ENCODE peak calls at places on chromosomes 2 and 18, in six cellular contexts. V is GM12878, Y is K562, D is HepG2, L is HCT116, Z is endothelial cell of umbilical vein. I is an unnamed sample.

GRCh38 chr2:99066602-99067001 is 74.9 kb upstream of the C2orf15 start:
- DNase-seq in V (peak; percentile 64), Y (peak; percentile 9), D (peak; percentile 64), L (peak; percentile 15), Z (peak; percentile 68), I (peak; percentile 16)

GRCh38 chr2:219501441-219501840 is 2.8 kb downstream of the GMPPA start:
- DNase-seq in V (no peak), Y (peak; percentile 85), D (no peak), L (no peak), Z (no peak), I (no peak)

GRCh38 chr18:77042583-77042982 is 90.0 kb downstream of the MBP start:
- DNase-seq in V (no peak), Y (no peak), D (no peak), L (no peak), Z (no peak), I (no peak)

GRCh38 chr2:63643486-63643885 is 54.7 kb downstream of the MDH1 start:
- DNase-seq in V (no peak), Y (no peak), D (no peak), L (no peak), Z (no peak), I (no peak)

GRCh38 chr2:192148620-192149321 is 46.0 kb downstream of the TMEFF2 start:
- DNase-seq in V (no peak), Y (no peak), D (no peak), L (no peak), Z (peak; percentile 23), I (no peak)

GRCh38 chr2:47581201-47581600 is 178.2 kb downstream of the MSH2 start:
- DNase-seq in V (no peak), Y (no peak), D (no peak), L (no peak), Z (no peak), I (no peak)

GRCh38 chr18:34153711-34154110 is 71.0 kb downstream of the NOL4 start:
- DNase-seq in V (peak; percentile 13), Y (no peak), D (peak; percentile 23), L (no peak), Z (peak; percentile 21), I (peak; percentile 2)

GRCh38 chr2:25044990-25045389 is 3.1 kb downstream of the EFR3B start:
- DNase-seq in V (peak; percentile 26), Y (no peak), D (no peak), L (no peak), Z (no peak), I (no peak)

GRCh38 chr18:23856466-23857175 is 157.9 kb upstream of the TTC39C start:
- DNase-seq in V (no peak), Y (no peak), D (no peak), L (peak; percentile 32), Z (no peak), I (no peak)

GRCh38 chr2:84458436-84459027 is 548 bp downstream of the SUCLG1 start:
- DNase-seq in V (no peak), Y (peak; percentile 25), D (peak; percentile 49), L (no peak), Z (peak; percentile 30), I (no peak)

GRCh38 chr2:167294031-167294774 is 405.9 kb downstream of the XIRP2 start:
- DNase-seq in V (no peak), Y (no peak), D (no peak), L (no peak), Z (peak; percentile 5), I (no peak)

GRCh38 chr2:191646612-191646902 is 31.4 kb upstream of the NABP1 start:
- DNase-seq in V (no peak), Y (no peak), D (no peak), L (no peak), Z (no peak), I (no peak)

GRCh38 chr2:102258386-102259074 is 52.8 kb upstream of the IL1RL1 start:
- DNase-seq in V (no peak), Y (no peak), D (no peak), L (peak; percentile 29), Z (peak; percentile 78), I (no peak)

GRCh38 chr2:861655-862355 is 88.8 kb upstream of the SNTG2 start:
- DNase-seq in V (no peak), Y (no peak), D (no peak), L (no peak), Z (no peak), I (no peak)

GRCh38 chr2:127153691-127154158 is 46.8 kb upstream of the BIN1 start:
- DNase-seq in V (no peak), Y (no peak), D (no peak), L (no peak), Z (peak; percentile 86), I (no peak)

GRCh38 chr2:239109041-239109915 is 261.4 kb downstream of the TWIST2 start:
- DNase-seq in V (no peak), Y (no peak), D (no peak), L (no peak), Z (peak; percentile 7), I (no peak)

GRCh38 chr2:22981785-22982184 is 403.2 kb upstream of the KLHL29 start:
- DNase-seq in V (no peak), Y (no peak), D (no peak), L (no peak), Z (no peak), I (no peak)

GRCh38 chr18:21914739-21915319 is 174.2 kb downstream of the MIB1 start:
- DNase-seq in V (no peak), Y (peak; percentile 46), D (peak; percentile 53), L (peak; percentile 59), Z (peak; percentile 81), I (peak; percentile 3)

GRCh38 chr2:55922488-55922887 is 1.1 kb downstream of the EFEMP1 start:
- DNase-seq in V (no peak), Y (no peak), D (no peak), L (no peak), Z (peak; percentile 79), I (no peak)

GRCh38 chr2:3282056-3282998 is 95.3 kb downstream of the EIPR1 start:
- DNase-seq in V (no peak), Y (no peak), D (no peak), L (no peak), Z (no peak), I (no peak)
- H3K4me3 ChIP-seq in V (no peak overlapping the region), Y (no peak overlapping the region), D (no peak overlapping the region), L (no peak overlapping the region), Z (no peak overlapping the region), I (no peak overlapping the region)

DNA sequence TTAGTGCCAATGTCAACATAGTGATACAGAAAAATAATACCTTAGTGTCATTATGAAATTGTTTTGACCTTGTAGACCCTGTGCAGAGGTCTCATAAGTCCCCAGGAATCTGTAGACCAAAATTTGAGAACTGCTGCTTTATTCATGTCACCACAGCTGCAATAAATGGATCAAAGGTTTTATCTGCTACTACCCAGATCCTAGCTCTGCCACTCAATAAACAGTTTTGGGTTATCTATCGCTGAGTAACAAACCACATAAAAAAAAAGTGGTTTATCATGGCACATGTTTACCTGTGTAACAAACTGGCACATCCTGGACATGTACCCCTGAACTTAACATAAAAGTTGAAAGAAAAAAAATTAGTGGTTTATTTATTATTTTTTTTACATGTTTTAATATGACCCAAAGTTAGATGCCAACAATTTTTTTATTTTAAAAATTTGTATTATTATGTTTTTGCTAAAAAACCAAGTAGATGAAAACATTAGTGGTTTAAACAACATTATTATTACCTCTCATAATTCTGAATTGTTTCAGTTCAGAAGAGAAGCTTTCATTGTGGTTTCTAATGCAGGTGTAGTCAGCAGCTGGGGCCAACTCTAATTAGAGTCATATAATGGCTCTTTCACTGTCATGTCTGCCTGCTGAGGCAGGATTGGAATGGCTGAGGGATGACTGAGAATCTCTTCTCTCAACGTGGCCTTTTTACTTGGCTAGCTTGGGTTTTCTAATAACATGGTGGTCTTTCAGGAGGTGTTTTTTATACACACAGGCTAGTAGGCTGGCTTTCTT is 103.3 kb upstream of the SLC38A11 start:
- DNase-seq in V (no peak), Y (no peak), D (no peak), L (no peak), Z (no peak), I (no peak)
- H3K9ac ChIP-seq in V (no peak overlapping the region), Y (no peak overlapping the region), D (no peak overlapping the region), L (no peak overlapping the region), Z (no peak overlapping the region), I (no peak overlapping the region)

DNA sequence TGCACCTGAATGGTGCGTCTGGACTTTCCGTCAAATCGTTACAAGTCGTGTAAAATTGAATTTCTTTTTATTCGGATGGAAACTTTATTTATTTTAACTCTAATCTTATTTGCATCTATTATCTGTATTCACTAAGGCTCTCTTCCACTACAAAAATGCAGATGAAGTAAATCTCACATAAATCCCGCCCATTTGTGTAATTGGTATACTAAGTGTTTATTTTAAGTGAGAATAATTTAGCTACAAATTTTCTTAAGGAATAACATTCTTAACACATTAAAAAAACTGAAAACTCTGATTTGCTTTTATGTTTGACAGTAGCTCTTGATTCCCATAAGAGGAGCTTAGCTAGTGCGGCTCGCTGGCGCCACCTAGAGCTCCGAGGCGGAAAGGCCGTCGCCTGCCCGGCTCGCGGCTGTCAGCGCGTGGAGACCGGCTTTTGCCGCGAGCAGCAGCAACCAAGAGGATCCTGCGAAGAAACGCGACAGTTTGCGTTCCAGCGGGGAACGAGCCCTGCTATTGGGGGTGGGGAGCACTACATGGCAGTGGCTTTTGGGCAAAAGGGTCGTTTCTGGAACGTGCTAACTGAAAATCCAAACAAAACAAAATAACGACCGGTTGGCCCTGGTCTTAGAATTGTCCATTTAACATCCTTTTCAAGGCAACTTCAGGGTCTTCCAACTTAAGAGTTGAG is 6.7 kb downstream of the SP9 start:
- DNase-seq in V (peak; percentile 30), Y (peak; percentile 88), D (peak; percentile 67), L (peak; percentile 58), Z (peak; percentile 90), I (peak; percentile 51)
- TF ChIP-seq POLR2AphosphoS5 in V (no peak), Y (no peak), D (no peak), L (no peak), Z (no peak), I (no peak)

GRCh38 chr18:52343731-52344340 is 3.8 kb downstream of the DCC start:
- DNase-seq in V (no peak), Y (no peak), D (no peak), L (no peak), Z (no peak), I (no peak)

GRCh38 chr18:52343138-52343537 is 3.1 kb downstream of the DCC start:
- DNase-seq in V (no peak), Y (no peak), D (no peak), L (no peak), Z (no peak), I (no peak)

GRCh38 chr18:52340466-52341378 is 725 bp downstream of the DCC start:
- DNase-seq in V (no peak), Y (no peak), D (no peak), L (no peak), Z (no peak), I (no peak)

GRCh38 chr18:52339891-52340371 is at the start of gene DCC:
- DNase-seq in V (no peak), Y (peak; percentile 0), D (peak; percentile 2), L (no peak), Z (no peak), I (no peak)

DNA sequence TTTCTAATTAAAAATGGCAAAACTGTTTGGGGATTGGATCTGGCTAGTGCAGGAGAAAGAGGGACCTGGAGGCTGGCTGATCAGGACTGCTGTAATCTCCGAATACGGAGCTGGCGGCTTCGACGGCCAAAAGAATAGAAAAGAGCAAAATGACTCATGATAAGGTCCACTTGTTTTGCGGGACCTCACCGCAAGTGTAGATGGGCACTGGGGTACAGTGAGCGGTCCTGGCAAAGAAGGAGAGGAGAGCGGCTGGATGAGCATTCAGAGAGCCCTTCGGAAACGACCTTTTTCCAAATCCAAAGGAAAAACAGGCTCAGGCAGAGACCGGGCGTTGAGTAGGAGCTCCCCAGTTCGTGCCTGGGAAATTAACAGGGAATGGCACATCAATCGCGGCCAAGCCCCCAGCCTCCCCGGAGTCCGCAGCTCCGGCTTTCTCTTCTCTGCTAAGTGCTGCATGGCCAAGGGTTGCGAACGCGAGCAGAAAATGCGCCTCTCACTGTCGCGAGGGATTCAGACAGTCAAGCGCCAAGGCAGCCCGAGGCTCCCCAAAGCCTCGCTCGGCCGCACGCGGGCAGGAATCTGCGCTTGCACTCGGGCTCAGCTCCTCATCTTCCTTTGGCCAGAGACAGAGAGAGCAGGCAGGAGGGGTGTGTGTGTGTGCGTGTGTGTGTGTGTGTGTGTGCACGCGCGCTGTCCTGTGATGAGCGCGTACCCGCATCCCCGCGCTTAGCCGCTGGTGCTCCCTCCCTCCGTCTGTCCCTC is 1.8 kb downstream of the DCC start:
- DNase-seq in V (no peak), Y (no peak), D (no peak), L (no peak), Z (no peak), I (no peak)
- H3K4me3 ChIP-seq in V (no peak overlapping the region), Y (no peak overlapping the region), D (no peak overlapping the region), L (no peak overlapping the region), Z (no peak overlapping the region), I (peak overlapping the region; percentile 79)